ENCODE peak calls at places on chromosomes 16 and 17, in eight cellular contexts. One of them, this sample, is unnamed.

GRCh38 chr17:31339906-31340661 is 18.7 kb upstream of the EVI2A start:
- DNase-seq in lung: no peak
- DNase-seq in AG04449: peak
- DNase-seq in neural progenitor cell: no peak
- DNase-seq in fibroblast of the aortic adventitia: peak
- DNase-seq in brain microvascular endothelial cell: peak
- DNase-seq in dorsolateral prefrontal cortex: peak
- DNase-seq in AG10803: peak
- DNase-seq in this sample: peak

GRCh38 chr17:57834146-57834741 is 15.6 kb downstream of the MRPS23 start:
- DNase-seq in lung: no peak
- DNase-seq in AG04449: no peak
- DNase-seq in neural progenitor cell: peak
- DNase-seq in fibroblast of the aortic adventitia: peak
- DNase-seq in brain microvascular endothelial cell: no peak
- DNase-seq in dorsolateral prefrontal cortex: peak
- DNase-seq in AG10803: peak
- DNase-seq in this sample: no peak

GRCh38 chr16:7397901-7398300 is 65.3 kb downstream of the RBFOX1 start:
- DNase-seq in lung: no peak
- DNase-seq in AG04449: peak
- DNase-seq in neural progenitor cell: no peak
- DNase-seq in fibroblast of the aortic adventitia: no peak
- DNase-seq in brain microvascular endothelial cell: peak
- DNase-seq in dorsolateral prefrontal cortex: no peak
- DNase-seq in AG10803: peak
- DNase-seq in this sample: peak

GRCh38 chr17:72661093-72661944 is 431.2 kb downstream of the SLC39A11 start:
- DNase-seq in lung: no peak
- DNase-seq in AG04449: no peak
- DNase-seq in neural progenitor cell: no peak
- DNase-seq in fibroblast of the aortic adventitia: no peak
- DNase-seq in brain microvascular endothelial cell: no peak
- DNase-seq in dorsolateral prefrontal cortex: peak
- DNase-seq in AG10803: no peak
- DNase-seq in this sample: no peak

GRCh38 chr17:29172589-29172988 is 7.6 kb downstream of the MYO18A start:
- DNase-seq in lung: no peak
- DNase-seq in AG04449: no peak
- DNase-seq in neural progenitor cell: no peak
- DNase-seq in fibroblast of the aortic adventitia: no peak
- DNase-seq in brain microvascular endothelial cell: no peak
- DNase-seq in dorsolateral prefrontal cortex: no peak
- DNase-seq in AG10803: no peak
- DNase-seq in this sample: no peak

GRCh38 chr17:78133971-78134898 is 3.7 kb downstream of the TMC8 start:
- DNase-seq in lung: peak
- DNase-seq in AG04449: no peak
- DNase-seq in neural progenitor cell: peak
- DNase-seq in fibroblast of the aortic adventitia: no peak
- DNase-seq in brain microvascular endothelial cell: no peak
- DNase-seq in dorsolateral prefrontal cortex: peak
- DNase-seq in AG10803: no peak
- DNase-seq in this sample: peak

GRCh38 chr17:5011928-5012327 is 14.2 kb downstream of the KIF1C start:
- DNase-seq in lung: no peak
- DNase-seq in AG04449: no peak
- DNase-seq in neural progenitor cell: no peak
- DNase-seq in fibroblast of the aortic adventitia: peak
- DNase-seq in brain microvascular endothelial cell: peak
- DNase-seq in dorsolateral prefrontal cortex: no peak
- DNase-seq in AG10803: no peak
- DNase-seq in this sample: peak

GRCh38 chr16:4702466-4702808 is 9.1 kb downstream of the NUDT16L1 start:
- DNase-seq in lung: no peak
- DNase-seq in AG04449: no peak
- DNase-seq in neural progenitor cell: no peak
- DNase-seq in fibroblast of the aortic adventitia: no peak
- DNase-seq in brain microvascular endothelial cell: no peak
- DNase-seq in dorsolateral prefrontal cortex: no peak
- DNase-seq in AG10803: no peak
- DNase-seq in this sample: no peak

GRCh38 chr16:67150833-67151396 is at the start of gene B3GNT9:
- DNase-seq in lung: peak
- DNase-seq in AG04449: no peak
- DNase-seq in neural progenitor cell: peak
- DNase-seq in fibroblast of the aortic adventitia: peak
- DNase-seq in brain microvascular endothelial cell: peak
- DNase-seq in dorsolateral prefrontal cortex: peak
- DNase-seq in AG10803: peak
- DNase-seq in this sample: peak

GRCh38 chr16:89102035-89102776 is 8.6 kb downstream of the ACSF3 start:
- DNase-seq in lung: no peak
- DNase-seq in AG04449: no peak
- DNase-seq in neural progenitor cell: no peak
- DNase-seq in fibroblast of the aortic adventitia: no peak
- DNase-seq in brain microvascular endothelial cell: no peak
- DNase-seq in dorsolateral prefrontal cortex: no peak
- DNase-seq in AG10803: no peak
- DNase-seq in this sample: no peak

GRCh38 chr16:75244844-75245758 is 6.3 kb downstream of the BCAR1 start:
- DNase-seq in lung: peak
- DNase-seq in AG04449: peak
- DNase-seq in neural progenitor cell: peak
- DNase-seq in fibroblast of the aortic adventitia: peak
- DNase-seq in brain microvascular endothelial cell: peak
- DNase-seq in dorsolateral prefrontal cortex: peak
- DNase-seq in AG10803: peak
- DNase-seq in this sample: peak

GRCh38 chr16:67129422-67129821 is 19.7 kb downstream of the PHAF1 start:
- DNase-seq in lung: no peak
- DNase-seq in AG04449: no peak
- DNase-seq in neural progenitor cell: no peak
- DNase-seq in fibroblast of the aortic adventitia: no peak
- DNase-seq in brain microvascular endothelial cell: no peak
- DNase-seq in dorsolateral prefrontal cortex: peak
- DNase-seq in AG10803: no peak
- DNase-seq in this sample: no peak

GRCh38 chr17:5500804-5501391 is 14.5 kb downstream of the MIS12 start:
- DNase-seq in lung: no peak
- DNase-seq in AG04449: no peak
- DNase-seq in neural progenitor cell: peak
- DNase-seq in fibroblast of the aortic adventitia: peak
- DNase-seq in brain microvascular endothelial cell: peak
- DNase-seq in dorsolateral prefrontal cortex: peak
- DNase-seq in AG10803: peak
- DNase-seq in this sample: peak

GRCh38 chr17:74524751-74525725 is 6.2 kb downstream of the CD300LB start:
- DNase-seq in lung: no peak
- DNase-seq in AG04449: no peak
- DNase-seq in neural progenitor cell: no peak
- DNase-seq in fibroblast of the aortic adventitia: no peak
- DNase-seq in brain microvascular endothelial cell: no peak
- DNase-seq in dorsolateral prefrontal cortex: no peak
- DNase-seq in AG10803: no peak
- DNase-seq in this sample: no peak

GRCh38 chr16:88381820-88382451 is 823 bp upstream of the ZNF469 start:
- DNase-seq in lung: no peak
- DNase-seq in AG04449: no peak
- DNase-seq in neural progenitor cell: no peak
- DNase-seq in fibroblast of the aortic adventitia: no peak
- DNase-seq in brain microvascular endothelial cell: no peak
- DNase-seq in dorsolateral prefrontal cortex: no peak
- DNase-seq in AG10803: no peak
- DNase-seq in this sample: no peak

GRCh38 chr16:67104061-67104460 is 5.7 kb upstream of the PHAF1 start:
- DNase-seq in lung: no peak
- DNase-seq in AG04449: no peak
- DNase-seq in neural progenitor cell: peak
- DNase-seq in fibroblast of the aortic adventitia: peak
- DNase-seq in brain microvascular endothelial cell: no peak
- DNase-seq in dorsolateral prefrontal cortex: no peak
- DNase-seq in AG10803: peak
- DNase-seq in this sample: peak

GRCh38 chr17:4901648-4902344 is 1.1 kb downstream of the CHRNE start:
- DNase-seq in lung: no peak
- DNase-seq in AG04449: no peak
- DNase-seq in neural progenitor cell: no peak
- DNase-seq in fibroblast of the aortic adventitia: no peak
- DNase-seq in brain microvascular endothelial cell: peak
- DNase-seq in dorsolateral prefrontal cortex: peak
- DNase-seq in AG10803: no peak
- DNase-seq in this sample: no peak

GRCh38 chr16:4052801-4053662 is 63.2 kb downstream of the ADCY9 start:
- DNase-seq in lung: peak
- DNase-seq in AG04449: no peak
- DNase-seq in neural progenitor cell: no peak
- DNase-seq in fibroblast of the aortic adventitia: peak
- DNase-seq in brain microvascular endothelial cell: peak
- DNase-seq in dorsolateral prefrontal cortex: peak
- DNase-seq in AG10803: peak
- DNase-seq in this sample: no peak

GRCh38 chr17:2853111-2853721 is 57.0 kb downstream of the RAP1GAP2 start:
- DNase-seq in lung: peak
- DNase-seq in AG04449: no peak
- DNase-seq in neural progenitor cell: peak
- DNase-seq in fibroblast of the aortic adventitia: peak
- DNase-seq in brain microvascular endothelial cell: peak
- DNase-seq in dorsolateral prefrontal cortex: no peak
- DNase-seq in AG10803: peak
- DNase-seq in this sample: peak

GRCh38 chr17:58365185-58365979 is 13.4 kb upstream of the SUPT4H1 start:
- DNase-seq in lung: no peak
- DNase-seq in AG04449: no peak
- DNase-seq in neural progenitor cell: no peak
- DNase-seq in fibroblast of the aortic adventitia: no peak
- DNase-seq in brain microvascular endothelial cell: no peak
- DNase-seq in dorsolateral prefrontal cortex: no peak
- DNase-seq in AG10803: no peak
- DNase-seq in this sample: no peak

GRCh38 chr16:29848420-29849297 is 14.4 kb downstream of the CDIPT start:
- DNase-seq in lung: peak
- DNase-seq in AG04449: no peak
- DNase-seq in neural progenitor cell: peak
- DNase-seq in fibroblast of the aortic adventitia: peak
- DNase-seq in brain microvascular endothelial cell: peak
- DNase-seq in dorsolateral prefrontal cortex: peak
- DNase-seq in AG10803: peak
- DNase-seq in this sample: peak

DNA sequence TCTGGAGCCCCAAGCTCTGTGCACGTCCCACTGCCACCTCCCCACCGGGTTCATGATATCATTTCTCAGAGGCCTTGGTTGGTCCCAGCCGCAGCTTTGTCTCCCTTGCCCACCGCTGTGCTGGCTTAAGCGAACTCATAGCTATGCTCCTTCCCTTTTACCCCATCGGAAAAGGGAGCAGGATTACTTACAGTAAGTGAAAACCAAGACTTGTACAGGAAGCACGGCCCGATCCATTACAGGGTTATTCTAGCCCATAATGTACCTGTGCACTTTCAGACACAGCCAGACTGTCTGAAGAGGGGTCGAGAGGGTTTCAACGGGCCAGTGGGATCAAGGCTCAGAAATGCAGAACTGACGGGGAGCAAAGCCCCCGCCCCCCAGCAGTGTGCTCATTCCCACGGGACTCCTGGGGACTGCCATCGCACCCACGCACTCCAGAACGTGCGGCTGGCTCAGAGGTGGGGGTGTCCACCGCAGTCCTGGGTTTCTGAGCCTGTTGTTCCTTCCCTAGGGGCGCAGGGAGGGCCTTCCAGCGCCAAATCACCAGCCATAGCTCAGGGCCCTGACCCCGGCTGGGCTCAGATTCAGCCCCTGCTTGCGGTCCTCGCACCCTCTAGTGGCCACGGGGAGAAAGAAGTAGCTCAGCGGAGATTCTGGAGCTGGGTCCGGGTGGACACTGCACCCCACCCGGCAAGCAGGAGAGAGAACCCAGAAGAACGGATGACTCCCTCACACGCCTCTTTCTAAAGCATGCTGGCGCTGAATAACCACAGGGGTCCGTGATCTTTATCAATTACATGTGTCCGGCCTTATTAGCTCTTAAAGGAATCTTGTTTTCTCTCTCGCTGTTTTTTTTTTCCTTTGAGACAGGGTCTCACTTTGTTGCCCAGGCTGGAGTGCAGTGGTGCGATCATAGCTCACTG is 44.9 kb upstream of the USP7 start:
- DNase-seq in lung: peak
- DNase-seq in AG04449: no peak
- DNase-seq in neural progenitor cell: peak
- DNase-seq in fibroblast of the aortic adventitia: peak
- DNase-seq in brain microvascular endothelial cell: peak
- DNase-seq in dorsolateral prefrontal cortex: peak
- DNase-seq in AG10803: peak
- DNase-seq in this sample: peak
- H3K4me3 ChIP-seq in lung: no peak
- H3K4me3 ChIP-seq in AG04449: peak
- H3K4me3 ChIP-seq in neural progenitor cell: no peak
- H3K4me3 ChIP-seq in fibroblast of the aortic adventitia: peak
- H3K4me3 ChIP-seq in brain microvascular endothelial cell: peak
- H3K4me3 ChIP-seq in dorsolateral prefrontal cortex: peak
- H3K4me3 ChIP-seq in AG10803: peak
- H3K4me3 ChIP-seq in this sample: no peak

DNA sequence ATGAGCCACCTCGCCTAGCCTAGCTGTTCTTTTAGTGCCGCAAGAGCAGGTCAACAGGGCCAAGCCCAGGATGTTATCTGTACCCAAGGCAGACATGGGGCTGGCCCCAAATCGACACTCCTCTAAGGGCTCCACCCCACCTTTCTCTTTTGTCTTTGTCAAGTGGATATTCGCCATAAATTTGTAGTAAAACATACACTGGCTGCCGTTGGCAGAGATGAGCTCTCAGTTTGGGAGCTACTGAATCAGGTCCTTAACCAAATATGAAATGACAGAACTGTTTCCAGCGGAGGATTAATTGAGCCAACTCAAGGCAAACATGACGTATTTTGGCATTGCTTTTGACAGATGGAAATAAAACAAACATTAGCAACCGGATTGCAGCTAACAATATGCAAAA is 556.9 kb upstream of the CDH5 start:
- DNase-seq in lung: no peak
- DNase-seq in AG04449: no peak
- DNase-seq in neural progenitor cell: no peak
- DNase-seq in fibroblast of the aortic adventitia: no peak
- DNase-seq in brain microvascular endothelial cell: no peak
- DNase-seq in dorsolateral prefrontal cortex: no peak
- DNase-seq in AG10803: no peak
- DNase-seq in this sample: no peak
- TF ChIP-seq CTCF in lung: no peak
- TF ChIP-seq CTCF in AG04449: no peak
- TF ChIP-seq CTCF in neural progenitor cell: no peak
- TF ChIP-seq CTCF in fibroblast of the aortic adventitia: no peak
- TF ChIP-seq CTCF in brain microvascular endothelial cell: no peak
- TF ChIP-seq CTCF in dorsolateral prefrontal cortex: no peak
- TF ChIP-seq CTCF in AG10803: no peak
- TF ChIP-seq CTCF in this sample: no peak

GRCh38 chr16:30876867-30877266 is 17.0 kb downstream of the BCL7C start:
- DNase-seq in lung: no peak
- DNase-seq in AG04449: no peak
- DNase-seq in neural progenitor cell: peak
- DNase-seq in fibroblast of the aortic adventitia: no peak
- DNase-seq in brain microvascular endothelial cell: no peak
- DNase-seq in dorsolateral prefrontal cortex: no peak
- DNase-seq in AG10803: no peak
- DNase-seq in this sample: no peak
- H3K4me3 ChIP-seq in lung: no peak
- H3K4me3 ChIP-seq in AG04449: peak
- H3K4me3 ChIP-seq in neural progenitor cell: peak
- H3K4me3 ChIP-seq in fibroblast of the aortic adventitia: peak
- H3K4me3 ChIP-seq in brain microvascular endothelial cell: no peak
- H3K4me3 ChIP-seq in dorsolateral prefrontal cortex: no peak
- H3K4me3 ChIP-seq in AG10803: peak
- H3K4me3 ChIP-seq in this sample: peak

GRCh38 chr17:61591018-61591417 is at the start of gene NACA2:
- DNase-seq in lung: no peak
- DNase-seq in AG04449: no peak
- DNase-seq in neural progenitor cell: no peak
- DNase-seq in fibroblast of the aortic adventitia: no peak
- DNase-seq in brain microvascular endothelial cell: no peak
- DNase-seq in dorsolateral prefrontal cortex: no peak
- DNase-seq in AG10803: no peak
- DNase-seq in this sample: no peak
- TF ChIP-seq CTCF in lung: no peak
- TF ChIP-seq CTCF in AG04449: no peak
- TF ChIP-seq CTCF in neural progenitor cell: no peak
- TF ChIP-seq CTCF in fibroblast of the aortic adventitia: no peak
- TF ChIP-seq CTCF in brain microvascular endothelial cell: no peak
- TF ChIP-seq CTCF in dorsolateral prefrontal cortex: no peak
- TF ChIP-seq CTCF in AG10803: no peak
- TF ChIP-seq CTCF in this sample: no peak

This sample was measured in fibroblast of pulmonary artery.